ENCODE peak calls at places on chromosomes 13 and 19, in eight cellular contexts. X is neural progenitor cell, S is astrocyte, V is osteoblast, R is HCT116, J is GM23338, L is IMR-90, Y is GM23248. G is an unnamed sample. For H3K36me3 and H4K20me1, the result is how much of the 10 kb centered on the place peaks cover.

GRCh38 chr13:109700176-109700575 is 86.2 kb downstream of the IRS2 start:
- DNase-seq in R (no peak), J (no peak), V (no peak), X (no peak), S (peak), Y (no peak), L (peak), G (peak)

GRCh38 chr19:52739576-52739975 is 4.7 kb upstream of the ZNF611 start:
- DNase-seq in L (no peak), V (peak), X (no peak), Y (peak), R (no peak), S (no peak), J (peak), G (no peak)

GRCh38 chr13:99281811-99282263 is 23.7 kb upstream of the GPR18 start:
- DNase-seq in Y (peak), R (no peak), J (no peak), V (peak), X (no peak), L (no peak), S (no peak), G (no peak)

GRCh38 chr13:105530468-105530867 is 1005.0 kb downstream of the EFNB2 start:
- DNase-seq in S (no peak), L (no peak), R (no peak), V (no peak), J (no peak), X (no peak), Y (no peak), G (no peak)

GRCh38 chr13:113905018-113905417 is 41.1 kb upstream of the GAS6 start:
- DNase-seq in Y (no peak), J (no peak), V (no peak), R (no peak), L (no peak), S (no peak), X (no peak), G (no peak)

GRCh38 chr19:1133471-1133929 is 29.7 kb downstream of the GPX4 start:
- DNase-seq in J (peak), X (no peak), L (no peak), R (peak), Y (no peak), V (peak), S (no peak), G (no peak)

GRCh38 chr13:102089177-102089576 is 312.7 kb downstream of the FGF14 start:
- DNase-seq in R (no peak), J (no peak), X (no peak), S (no peak), V (no peak), L (no peak), Y (peak), G (no peak)

GRCh38 chr13:72151241-72151640 is 284.2 kb upstream of the DACH1 start:
- DNase-seq in X (no peak), L (no peak), Y (no peak), S (peak), R (no peak), V (no peak), J (no peak), G (peak)

GRCh38 chr19:7506385-7507328 is 9.2 kb upstream of the ZNF358 start:
- DNase-seq in V (peak), X (peak), J (peak), R (peak), S (peak), Y (peak), L (peak), G (no peak)

GRCh38 chr19:51799998-51800848 is 5.3 kb downstream of the FPR3 start:
- DNase-seq in V (no peak), S (peak), L (peak), J (no peak), R (no peak), Y (no peak), X (no peak), G (no peak)

GRCh38 chr19:51122112-51122981 is 2.4 kb upstream of the SIGLEC9 start:
- DNase-seq in Y (peak), X (no peak), R (no peak), L (no peak), J (no peak), V (no peak), S (no peak), G (no peak)

GRCh38 chr19:27972291-27973040 is 1240.5 kb downstream of the UQCRFS1 start:
- DNase-seq in X (no peak), L (no peak), J (no peak), V (no peak), S (peak), R (no peak), Y (peak), G (no peak)

GRCh38 chr13:75550159-75550567 is 572 bp downstream of the UCHL3 start:
- DNase-seq in R (peak), L (peak), X (peak), J (peak), V (no peak), Y (peak), S (peak), G (peak)

GRCh38 chr19:37007587-37008220 is 70.5 kb upstream of the ZNF420 start:
- DNase-seq in X (no peak), V (no peak), J (peak), Y (peak), S (peak), L (no peak), R (no peak), G (no peak)

GRCh38 chr13:35349673-35350278 is 126.7 kb downstream of the MAB21L1 start:
- DNase-seq in X (no peak), S (peak), L (no peak), J (no peak), Y (no peak), R (peak), V (peak), G (no peak)

GRCh38 chr13:34038326-34039068 is 220.5 kb downstream of the RFC3 start:
- DNase-seq in V (no peak), Y (no peak), J (no peak), L (no peak), X (no peak), R (no peak), S (no peak), G (no peak)

GRCh38 chr13:36973621-36974268 is 25.4 kb downstream of the ALG5 start:
- DNase-seq in R (no peak), X (no peak), S (no peak), L (no peak), J (no peak), V (no peak), Y (no peak), G (no peak)

GRCh38 chr13:39765801-39766463 is 110.5 kb downstream of the COG6 start:
- DNase-seq in J (peak), Y (peak), L (no peak), X (peak), V (peak), S (peak), R (no peak), G (no peak)

GRCh38 chr13:98985591-98985990 is 7.7 kb upstream of the DOCK9 start:
- DNase-seq in L (no peak), Y (no peak), V (no peak), X (no peak), S (no peak), J (no peak), R (no peak), G (no peak)

GRCh38 chr13:113584870-113585671 is 518 bp downstream of the TFDP1 start:
- DNase-seq in X (peak), J (peak), R (no peak), V (peak), Y (peak), L (no peak), S (no peak), G (no peak)

GRCh38 chr13:113618455-113618854 is 33.9 kb downstream of the TFDP1 start:
- DNase-seq in R (no peak), Y (no peak), S (no peak), L (no peak), J (no peak), X (no peak), V (no peak), G (no peak)

GRCh38 chr13:26548251-26548765 is 9.2 kb upstream of the WASF3 start:
- DNase-seq in V (no peak), S (no peak), Y (no peak), R (no peak), J (no peak), X (no peak), L (no peak), G (no peak)

DNA sequence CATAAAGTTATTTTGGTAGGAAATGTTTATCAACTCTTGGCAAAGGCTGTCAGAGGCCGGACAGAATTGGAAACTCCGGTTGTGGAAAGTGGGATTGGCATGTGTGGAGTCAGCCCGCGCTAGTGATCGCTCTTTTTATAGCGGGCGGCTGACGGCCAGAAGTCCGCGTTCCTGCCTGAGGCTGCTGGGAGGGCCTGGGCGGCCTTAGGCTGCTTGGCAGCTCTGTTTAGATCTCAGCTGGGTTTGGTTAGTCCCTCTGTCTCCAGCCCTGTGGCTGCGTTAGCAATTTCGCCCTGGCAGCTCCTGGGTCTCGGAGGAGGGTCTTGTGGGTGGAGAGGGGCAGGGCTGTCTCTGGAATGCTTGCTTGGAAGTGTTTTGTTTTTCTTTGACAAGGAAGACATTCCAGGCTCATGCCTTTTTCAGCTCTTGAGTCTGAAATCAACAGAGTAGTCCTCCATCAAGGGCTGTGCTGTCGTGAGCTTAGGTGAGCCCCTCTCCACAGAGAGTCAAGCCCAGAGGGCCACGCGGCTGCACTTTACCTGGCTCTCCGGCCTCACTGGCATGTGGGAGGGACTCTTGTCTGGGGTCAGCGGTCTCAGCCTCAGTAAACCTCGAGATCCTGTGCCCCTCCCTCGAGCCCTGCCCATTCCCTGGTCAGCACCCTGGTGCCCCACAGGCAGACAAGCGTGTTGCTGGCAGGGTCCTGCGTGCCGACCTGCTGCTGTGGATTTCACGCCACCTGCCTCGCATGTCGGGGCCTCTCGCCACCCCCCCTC is 22.5 kb downstream of the DOT1L start:
- DNase-seq in V (peak), R (no peak), S (peak), L (peak), Y (peak), J (no peak), X (peak), G (no peak)
- H3K36me3 ChIP-seq in V (under half), R (under half), S (under half), L (under half), Y (under half), J (under half), X (under half), G (under half)

GRCh38 chr19:13122275-13122878 is 4.3 kb downstream of the NACC1 start:
- DNase-seq in L (no peak), X (no peak), R (no peak), V (peak), S (no peak), J (no peak), Y (no peak), G (no peak)
- H4K20me1 ChIP-seq in L (half or more), X (half or more), R (under half), V (half or more), S (half or more), J (half or more), Y (under half), G (under half)

GRCh38 chr19:11168568-11168967 is 13.0 kb upstream of the SPC24 start:
- DNase-seq in J (no peak), Y (peak), L (peak), R (peak), X (no peak), S (peak), V (peak), G (peak)
- H3K36me3 ChIP-seq in J (under half), Y (under half), L (half or more), R (under half), X (under half), S (under half), V (half or more), G (under half)

DNA sequence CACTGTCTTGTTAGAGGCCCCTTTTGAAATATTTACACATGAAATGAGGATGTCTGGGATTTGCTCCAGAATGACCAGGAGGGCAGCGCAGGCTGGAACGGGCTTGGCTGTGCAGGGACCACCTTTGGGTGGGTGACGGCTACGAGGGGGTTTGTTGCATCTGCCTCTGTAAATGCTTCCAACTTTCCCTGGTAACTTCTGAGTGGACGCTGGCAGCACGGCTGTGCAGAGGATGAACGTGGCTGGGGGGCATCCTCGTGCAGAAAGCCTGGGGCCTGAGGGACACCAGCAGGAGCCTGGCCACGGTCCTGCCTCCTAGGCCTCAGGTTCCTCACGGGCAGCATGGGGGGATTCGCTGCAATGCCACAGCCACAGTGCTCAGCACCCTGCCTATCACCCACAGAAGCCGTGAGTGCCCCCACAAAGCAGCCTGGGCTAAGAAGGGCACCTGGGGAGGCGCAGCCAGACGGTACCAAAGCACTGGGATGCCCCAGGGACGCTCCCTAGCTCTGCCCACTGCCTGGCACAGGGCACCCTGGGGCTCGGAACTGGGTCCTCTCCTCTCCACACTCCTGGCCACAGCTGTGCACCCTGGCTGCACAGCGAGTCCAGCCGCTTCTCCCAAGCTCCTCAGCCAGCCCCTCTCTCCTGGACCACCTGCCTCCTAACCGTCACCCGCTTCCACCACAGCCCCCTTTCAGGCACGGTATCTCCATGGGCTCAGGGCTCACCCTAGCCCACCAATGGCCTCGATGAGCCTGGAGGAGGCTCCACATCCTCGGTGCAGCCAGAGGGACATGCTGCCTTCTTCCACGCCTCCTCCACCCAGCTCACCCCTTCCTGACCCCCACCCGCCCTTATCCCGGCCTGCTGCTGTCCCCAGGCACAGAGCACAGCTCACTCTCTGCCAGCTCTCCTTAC is 44.5 kb downstream of the MLLT1 start:
- DNase-seq in L (no peak), S (no peak), R (no peak), X (no peak), J (no peak), Y (no peak), V (peak), G (no peak)
- H4K20me1 ChIP-seq in L (half or more), S (half or more), R (under half), X (half or more), J (under half), Y (under half), V (half or more), G (half or more)

GRCh38 chr19:16627194-16627927 is 643 bp downstream of the MED26 start:
- DNase-seq in X (peak), Y (peak), L (no peak), V (peak), J (no peak), S (no peak), R (no peak), G (no peak)

GRCh38 chr19:16631465-16631864 is 3.5 kb upstream of the MED26 start:
- DNase-seq in X (no peak), R (no peak), V (no peak), Y (no peak), L (no peak), J (no peak), S (no peak), G (no peak)

GRCh38 chr19:16627928-16628182 is 149 bp downstream of the MED26 start:
- DNase-seq in Y (no peak), S (no peak), J (no peak), V (peak), X (no peak), L (no peak), R (no peak), G (no peak)

GRCh38 chr19:16628183-16628983 is at the start of gene MED26:
- DNase-seq in L (peak), S (peak), Y (peak), V (peak), R (peak), J (peak), X (peak), G (peak)

DNA sequence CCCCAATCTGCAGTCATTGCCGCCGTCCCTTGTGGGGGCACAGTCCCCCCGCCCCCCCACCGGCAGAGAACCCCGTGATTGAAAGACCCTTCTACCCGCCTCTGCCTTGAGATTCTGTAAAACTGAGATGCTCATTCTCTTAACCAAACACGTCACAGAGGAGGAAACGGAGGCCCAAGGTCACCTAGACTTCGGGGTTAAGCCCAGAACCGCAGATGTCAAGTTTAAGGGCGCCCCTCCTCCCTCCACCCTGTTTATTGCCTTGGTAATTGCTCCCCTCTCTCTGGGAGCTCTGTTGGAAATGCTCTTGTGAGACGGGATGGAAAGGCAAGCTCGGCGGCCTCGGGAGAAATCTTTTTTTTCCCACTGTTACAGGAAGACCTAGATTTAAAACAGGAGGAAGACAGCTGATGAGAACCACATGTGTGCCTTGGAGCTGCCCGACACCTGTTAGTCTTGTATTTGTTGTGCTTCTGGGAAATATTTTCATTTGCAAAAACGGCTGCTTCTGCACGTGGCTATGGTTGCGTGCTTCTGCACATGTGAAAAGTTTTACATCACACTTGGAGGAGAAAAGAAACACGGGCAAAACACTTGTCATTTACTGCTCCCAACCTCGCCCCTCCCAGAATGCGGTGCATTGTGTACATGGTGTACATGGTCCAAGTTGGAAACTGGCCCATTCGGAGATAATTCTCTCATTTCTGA is 1.1 kb upstream of the MED26 start:
- DNase-seq in X (no peak), L (peak), R (no peak), S (no peak), V (no peak), J (peak), Y (peak), G (no peak)
- H3K36me3 ChIP-seq in X (under half), L (under half), R (under half), S (under half), V (under half), J (under half), Y (under half), G (under half)

GRCh38 chr19:39426170-39426569 is 9.6 kb downstream of the RPS16 start:
- DNase-seq in R (no peak), V (peak), J (no peak), Y (no peak), L (no peak), S (no peak), X (no peak), G (no peak)
- H4K20me1 ChIP-seq in R (under half), V (under half), J (under half), Y (under half), L (under half), S (under half), X (under half), G (under half)

GRCh38 chr19:19021115-19021514 is 12.2 kb downstream of the SUGP2 start:
- DNase-seq in V (no peak), L (peak), S (peak), J (no peak), X (no peak), R (no peak), Y (peak), G (no peak)
- H3K36me3 ChIP-seq in V (half or more), L (half or more), S (half or more), J (under half), X (under half), R (under half), Y (half or more), G (under half)

DNA sequence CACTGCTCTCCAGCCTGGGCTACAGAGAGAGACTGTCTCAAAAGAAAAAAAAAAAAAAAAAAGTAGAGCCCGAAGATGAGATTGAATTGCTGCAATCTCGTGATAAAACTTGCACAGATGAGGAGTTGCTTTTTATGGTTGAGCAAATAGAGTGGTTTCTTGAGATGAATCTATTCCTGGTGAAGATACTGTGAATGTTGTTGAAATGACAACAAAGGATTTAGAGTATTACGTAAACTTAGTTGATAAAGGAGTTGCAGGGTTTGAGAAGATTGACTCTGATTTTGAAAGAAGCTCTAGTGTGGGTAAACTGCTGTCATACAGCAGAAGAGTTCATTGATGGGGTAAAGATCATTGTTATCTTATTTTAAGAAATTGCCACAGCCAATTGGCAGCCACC is 42.8 kb downstream of the ZMYM2 start:
- DNase-seq in V (no peak), L (peak), J (no peak), X (no peak), Y (no peak), S (no peak), R (no peak), G (no peak)
- H4K20me1 ChIP-seq in V (under half), L (under half), J (under half), X (half or more), Y (under half), S (half or more), R (under half), G (under half)

DNA sequence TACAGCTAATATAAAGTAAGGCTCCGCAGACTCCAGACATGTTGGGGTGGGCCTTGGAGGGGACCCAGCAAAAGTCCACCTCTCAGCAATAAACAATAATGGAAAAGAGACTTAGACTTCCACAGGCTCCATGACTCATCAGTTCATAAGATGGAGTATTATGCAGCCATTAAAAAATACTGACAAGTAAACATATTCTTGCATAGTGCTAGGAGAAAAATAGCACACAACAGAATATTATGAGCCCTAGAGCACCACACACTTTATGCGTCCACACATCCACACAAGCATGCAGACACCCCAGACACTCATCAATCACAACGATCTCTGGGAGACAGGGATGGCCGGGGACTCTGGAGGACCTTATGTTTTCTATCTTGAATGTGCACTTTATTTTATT is 46.0 kb downstream of the PDCD5 start:
- DNase-seq in S (no peak), X (no peak), J (no peak), L (no peak), V (peak), R (no peak), Y (no peak), G (no peak)
- H3K36me3 ChIP-seq in S (under half), X (under half), J (under half), L (half or more), V (under half), R (under half), Y (under half), G (under half)

DNA sequence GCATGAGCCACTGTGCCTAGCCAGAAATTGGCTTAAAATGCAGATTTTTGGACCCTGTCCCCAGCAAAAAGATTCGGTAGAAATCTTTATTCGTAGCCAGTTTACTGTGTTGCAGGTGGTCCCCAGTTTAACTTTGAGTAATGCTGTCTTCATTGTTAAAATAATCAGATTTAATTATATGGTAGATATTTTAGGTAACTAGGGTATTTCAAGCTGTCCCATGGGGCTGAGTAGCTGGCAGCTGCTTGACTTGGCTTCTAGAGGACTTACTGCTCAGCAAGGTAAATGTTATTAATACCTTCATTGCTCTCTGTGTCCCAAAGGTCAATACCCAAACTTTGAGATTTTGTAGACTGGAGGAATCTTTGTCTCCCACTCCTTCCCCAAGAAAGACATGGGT is 21.1 kb downstream of the LSM14A start:
- DNase-seq in J (no peak), S (no peak), X (no peak), L (no peak), Y (no peak), R (no peak), V (no peak), G (no peak)
- H4K20me1 ChIP-seq in J (under half), S (half or more), X (half or more), L (half or more), Y (under half), R (under half), V (half or more), G (under half)